ENCODE peak calls at places on chromosomes 12 and 14, in eight cellular contexts. Z is tibial nerve, O is heart right ventricle, T is stromal cell of bone marrow, N is MV-4-11, Q is GM13977, H is fibroblast of pulmonary artery, S is type B pancreatic cell. Y is an unnamed sample.
A peak's percentile ranks its signal among the peaks of the same experiment; 100 is the strongest.

GRCh38 chr12:26127404-26127803 is 2.6 kb upstream of the BHLHE41 start:
- DNase-seq in Z (no peak), O (no peak), T (no peak), N (no peak), Q (no peak), H (no peak), S (no peak), Y (no peak)

GRCh38 chr12:95239216-95239615 is 21.6 kb downstream of the VEZT start:
- DNase-seq in Z (no peak), O (no peak), T (no peak), N (no peak), Q (no peak), H (no peak), S (no peak), Y (no peak)

GRCh38 chr12:54371328-54372112 is 7.2 kb upstream of the GPR84 start:
- DNase-seq in Z (peak; percentile 64), O (peak; percentile 70), T (no peak), N (no peak), Q (no peak), H (peak; percentile 65), S (no peak), Y (no peak)

GRCh38 chr14:32252030-32252670 is 49.1 kb upstream of the RNU6-8 start:
- DNase-seq in Z (peak; percentile 63), O (no peak), T (peak; percentile 52), N (peak; percentile 51), Q (peak; percentile 59), H (peak; percentile 84), S (no peak), Y (peak; percentile 46)

GRCh38 chr12:27511031-27511722 is 12.8 kb upstream of the PPFIBP1 start:
- DNase-seq in Z (no peak), O (no peak), T (no peak), N (no peak), Q (no peak), H (peak; percentile 82), S (no peak), Y (no peak)

GRCh38 chr12:132328282-132329029 is 933 bp downstream of the GALNT9 start:
- DNase-seq in Z (no peak), O (no peak), T (no peak), N (no peak), Q (no peak), H (no peak), S (no peak), Y (no peak)

GRCh38 chr12:123907726-123908476 is 64.7 kb downstream of the CCDC92 start:
- DNase-seq in Z (no peak), O (no peak), T (no peak), N (no peak), Q (no peak), H (peak; percentile 46), S (no peak), Y (no peak)

GRCh38 chr12:62006076-62006732 is 254.0 kb upstream of the USP15 start:
- DNase-seq in Z (peak; percentile 22), O (no peak), T (peak; percentile 12), N (no peak), Q (peak; percentile 51), H (peak; percentile 55), S (no peak), Y (no peak)